ENCODE peak calls at places on chromosome 16, in five cellular contexts. R is neuronal stem cell; P is A673; T is H1; E is CD4-positive, alpha-beta memory T cell. W is an unnamed sample.
A peak's percentile ranks its signal among the peaks of the same experiment; 100 is the strongest.

GRCh38 chr16:12542818-12543699 is 260.6 kb downstream of the CPPED1 start:
- DNase-seq in R (no peak), P (no peak), T (no peak), E (no peak), W (peak; percentile 74)

GRCh38 chr16:13305019-13305755 is 403.8 kb downstream of the SHISA9 start:
- DNase-seq in R (no peak), P (no peak), T (no peak), E (no peak), W (no peak)

GRCh38 chr16:89598199-89598598 is 15.2 kb upstream of the DPEP1 start:
- DNase-seq in R (no peak), P (peak; percentile 51), T (no peak), E (no peak), W (peak; percentile 67)

GRCh38 chr16:20348365-20349185 is 3.9 kb downstream of the UMOD start:
- DNase-seq in R (no peak), P (no peak), T (peak; percentile 39), E (no peak), W (no peak)

GRCh38 chr16:66473654-66474519 is 46.8 kb downstream of the BEAN1 start:
- DNase-seq in R (no peak), P (no peak), T (no peak), E (no peak), W (no peak)

GRCh38 chr16:71963125-71963875 is 36.9 kb downstream of the PKD1L3 start:
- DNase-seq in R (no peak), P (no peak), T (no peak), E (no peak), W (no peak)

GRCh38 chr16:2783581-2784375 is 3.6 kb downstream of the PRSS33 start:
- DNase-seq in R (no peak), P (no peak), T (no peak), E (no peak), W (no peak)

GRCh38 chr16:85498607-85499006 is 114.5 kb upstream of the GSE1 start:
- DNase-seq in R (no peak), P (no peak), T (no peak), E (no peak), W (no peak)

GRCh38 chr16:74984194-74984669 is 691 bp downstream of the WDR59 start:
- DNase-seq in R (no peak), P (peak; percentile 65), T (no peak), E (peak; percentile 42), W (no peak)

GRCh38 chr16:83356266-83356665 is 451.5 kb upstream of the HSBP1 start:
- DNase-seq in R (peak; percentile 39), P (peak; percentile 61), T (no peak), E (peak; percentile 1), W (peak; percentile 23)

GRCh38 chr16:47780213-47780612 is 319.1 kb downstream of the PHKB start:
- DNase-seq in R (no peak), P (peak; percentile 28), T (no peak), E (no peak), W (no peak)

GRCh38 chr16:24851700-24852099 is 5.9 kb downstream of the SLC5A11 start:
- DNase-seq in R (no peak), P (no peak), T (no peak), E (no peak), W (no peak)

GRCh38 chr16:30747331-30747730 is 894 bp upstream of the PHKG2 start:
- DNase-seq in R (no peak), P (no peak), T (no peak), E (no peak), W (no peak)

GRCh38 chr16:27179500-27180072 is 23.7 kb upstream of the KDM8 start:
- DNase-seq in R (peak; percentile 61), P (peak; percentile 83), T (peak; percentile 50), E (peak; percentile 85), W (peak; percentile 83)

DNA sequence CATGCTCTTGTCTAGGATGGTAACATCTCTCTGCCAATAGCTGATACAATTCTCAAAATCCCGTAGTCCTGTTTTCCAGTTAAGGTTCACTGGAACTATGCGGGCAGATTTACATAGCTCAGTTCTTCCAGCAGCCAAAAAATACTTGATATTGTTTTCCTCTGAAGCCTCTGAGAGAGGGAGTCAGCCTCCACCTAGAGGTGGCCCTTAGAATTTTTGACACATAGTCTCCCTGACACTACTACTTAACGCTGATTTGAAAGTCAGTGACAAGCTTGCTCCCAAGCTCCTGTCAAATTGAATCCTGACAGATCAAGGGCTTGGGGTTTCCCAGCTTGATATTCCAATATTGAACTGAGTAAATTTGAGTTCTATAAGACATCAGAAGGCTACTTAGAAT is 1780.1 kb downstream of the TP53TG3F start:
- DNase-seq in R (no peak), P (no peak), T (no peak), E (no peak), W (no peak)
- H3K9me3 ChIP-seq in R (no peaks in the 10 kb centered on the region), P (peaks cover 28% of the 10 kb centered on the region), T (peaks cover 83% of the 10 kb centered on the region), E (no peaks in the 10 kb centered on the region), W (no peaks in the 10 kb centered on the region)

DNA sequence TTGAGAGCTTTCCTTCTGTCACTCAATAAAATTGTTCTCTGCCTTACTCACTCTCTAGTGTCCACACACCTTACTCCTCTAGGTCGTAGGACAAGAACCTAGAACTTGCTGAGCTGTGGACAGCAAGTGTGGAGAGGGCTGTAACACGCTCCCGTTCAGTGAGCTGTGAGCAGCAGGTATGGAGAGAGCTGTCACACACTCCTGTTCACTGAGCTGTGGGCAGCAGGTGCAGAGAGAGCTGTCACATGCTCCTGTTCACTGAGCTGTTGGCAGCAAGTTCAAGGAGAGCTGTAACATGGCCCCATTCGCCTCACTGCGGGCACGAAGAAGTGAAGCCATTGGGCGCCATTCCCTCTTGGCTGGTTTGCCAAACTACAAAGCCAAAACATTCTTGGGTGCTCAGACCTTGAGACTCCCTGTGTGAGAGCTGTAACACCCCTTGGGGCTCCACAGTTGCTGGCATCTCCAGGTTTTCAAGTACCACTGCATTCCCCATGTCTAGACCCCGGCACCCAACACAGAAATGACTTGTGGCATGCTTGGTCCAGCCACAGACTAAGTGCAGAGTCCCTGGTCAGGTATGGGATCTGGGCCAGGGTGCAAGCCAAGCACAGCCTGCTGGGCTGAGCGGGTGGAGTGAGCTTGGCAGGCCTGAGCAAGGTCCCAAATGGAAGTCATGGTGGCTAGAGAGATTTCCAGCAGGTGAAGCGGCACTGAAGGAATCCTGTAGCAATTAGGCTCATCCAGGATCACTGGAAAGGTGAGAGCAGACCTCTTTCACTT is 608.0 kb upstream of the CDH8 start:
- DNase-seq in R (no peak), P (no peak), T (no peak), E (no peak), W (no peak)
- H3K9me3 ChIP-seq in R (no peaks in the 10 kb centered on the region), P (no peaks in the 10 kb centered on the region), T (no peaks in the 10 kb centered on the region), E (peaks cover 4% of the 10 kb centered on the region), W (no peaks in the 10 kb centered on the region)

GRCh38 chr16:46774743-46775177 is 26.6 kb upstream of the MYLK3 start:
- DNase-seq in R (no peak), P (no peak), T (no peak), E (no peak), W (no peak)
- H3K9me3 ChIP-seq in R (peaks cover 9% of the 10 kb centered on the region), P (no peaks in the 10 kb centered on the region), T (no peaks in the 10 kb centered on the region), E (no peaks in the 10 kb centered on the region), W (no peaks in the 10 kb centered on the region)

DNA sequence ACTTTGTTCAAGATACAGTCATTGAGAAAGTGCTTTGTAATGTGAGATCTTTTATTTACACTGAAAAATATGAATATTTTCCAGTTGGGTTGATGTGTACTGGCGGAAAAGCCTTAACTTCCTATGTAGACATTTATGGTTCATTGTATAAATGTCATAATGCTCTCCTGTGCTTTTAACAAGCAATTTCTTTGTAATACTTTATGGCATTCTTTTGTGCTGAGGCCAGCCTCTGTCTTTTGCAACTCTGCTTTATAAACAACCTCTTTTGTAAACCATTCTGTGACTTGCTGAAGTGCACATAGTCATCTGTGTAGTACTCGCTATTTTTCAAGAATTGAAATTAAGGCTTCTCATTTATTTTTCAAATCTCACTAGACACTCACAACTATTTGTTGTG is 291.2 kb downstream of the CDH11 start:
- DNase-seq in R (no peak), P (no peak), T (no peak), E (no peak), W (no peak)
- H3K9me3 ChIP-seq in R (no peaks in the 10 kb centered on the region), P (no peaks in the 10 kb centered on the region), T (peaks cover 11% of the 10 kb centered on the region), E (no peaks in the 10 kb centered on the region), W (peaks cover 3% of the 10 kb centered on the region)

GRCh38 chr16:81684901-81685300 is 94.2 kb upstream of the PLCG2 start:
- DNase-seq in R (no peak), P (no peak), T (no peak), E (no peak), W (no peak)
- H3K9me3 ChIP-seq in R (no peaks in the 10 kb centered on the region), P (no peaks in the 10 kb centered on the region), T (no peaks in the 10 kb centered on the region), E (no peaks in the 10 kb centered on the region), W (no peaks in the 10 kb centered on the region)

GRCh38 chr16:10387378-10387681 is 1.5 kb downstream of the ATF7IP2 start:
- DNase-seq in R (no peak), P (no peak), T (no peak), E (peak; percentile 26), W (no peak)

GRCh38 chr16:10388987-10389386 is 3.1 kb downstream of the ATF7IP2 start:
- DNase-seq in R (no peak), P (no peak), T (no peak), E (no peak), W (no peak)

GRCh38 chr16:10391339-10391738 is 5.5 kb downstream of the ATF7IP2 start:
- DNase-seq in R (no peak), P (no peak), T (no peak), E (no peak), W (no peak)

GRCh38 chr16:10390867-10391266 is 5.0 kb downstream of the ATF7IP2 start:
- DNase-seq in R (no peak), P (no peak), T (no peak), E (no peak), W (no peak)

DNA sequence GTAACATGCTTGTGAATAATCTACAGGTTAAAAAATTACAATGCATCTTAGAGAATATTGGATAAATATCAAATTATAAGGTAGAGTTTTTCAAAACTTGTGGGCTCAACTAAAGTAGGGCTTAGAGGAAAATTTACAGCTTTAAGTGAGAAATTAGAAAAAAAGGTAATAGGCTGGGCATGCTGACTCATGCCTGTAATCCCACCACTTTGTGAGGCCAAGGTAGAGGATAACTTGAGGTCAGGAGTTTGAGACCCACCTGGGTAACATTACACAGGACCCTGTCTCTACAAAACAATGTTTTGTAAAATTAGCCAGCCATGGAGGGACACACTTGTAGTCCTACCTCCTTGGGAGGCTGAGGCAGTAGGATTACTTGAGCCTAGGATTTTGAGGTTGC is 4.5 kb downstream of the ATF7IP2 start:
- DNase-seq in R (no peak), P (no peak), T (no peak), E (no peak), W (no peak)
- H3K9me3 ChIP-seq in R (peaks cover 24% of the 10 kb centered on the region), P (peaks cover 1% of the 10 kb centered on the region), T (no peaks in the 10 kb centered on the region), E (no peaks in the 10 kb centered on the region), W (no peaks in the 10 kb centered on the region)